ENCODE peak calls at places on chromosome 22, in five cellular contexts. D, F, X, S and C are unnamed samples. For H3K4me1, the result is how much of the 10 kb centered on the place peaks cover.

GRCh38 chr22:32444068-32444467 is 20.2 kb downstream of the BPIFC start:
- DNase-seq in S (peak), X (no peak), D (no peak), F (peak), C (no peak)

GRCh38 chr22:46176508-46177003 is 26.2 kb downstream of the PPARA start:
- DNase-seq in D (no peak), X (no peak), F (no peak), S (no peak), C (no peak)

GRCh38 chr22:49636649-49637048 is 191.0 kb downstream of the BRD1 start:
- DNase-seq in D (no peak), F (no peak), X (no peak), S (no peak), C (no peak)

GRCh38 chr22:33895444-33895843 is 24.8 kb downstream of the LARGE1 start:
- DNase-seq in F (no peak), S (no peak), D (no peak), X (no peak), C (no peak)

GRCh38 chr22:30129636-30130035 is 49.4 kb downstream of the HORMAD2 start:
- DNase-seq in F (no peak), S (no peak), X (no peak), D (no peak), C (no peak)

GRCh38 chr22:48244388-48245118 is 1482.1 kb downstream of the TBC1D22A start:
- DNase-seq in D (no peak), X (no peak), S (no peak), F (no peak), C (peak)

GRCh38 chr22:30251661-30252226 is 5.2 kb upstream of the LIF start:
- DNase-seq in X (no peak), S (no peak), F (no peak), D (no peak), C (peak)

GRCh38 chr22:29061773-29062172 is at the start of gene C22orf31:
- DNase-seq in X (no peak), F (no peak), D (no peak), S (no peak), C (no peak)

GRCh38 chr22:32661296-32661695 is 140.2 kb upstream of the TIMP3 start:
- DNase-seq in F (no peak), D (no peak), S (peak), X (no peak), C (peak)

GRCh38 chr22:49951001-49951677 is 9.4 kb upstream of the PIM3 start:
- DNase-seq in D (no peak), F (no peak), X (no peak), S (no peak), C (no peak)

GRCh38 chr22:44931077-44931540 is 78.7 kb downstream of the PHF21B start:
- DNase-seq in S (no peak), F (no peak), X (no peak), D (no peak), C (no peak)

GRCh38 chr22:44697423-44698179 is 4.4 kb upstream of the PRR5 start:
- DNase-seq in X (peak), S (peak), F (peak), D (peak), C (peak)

GRCh38 chr22:48779211-48779643 is 1048.4 kb downstream of the BRD1 start:
- DNase-seq in F (no peak), X (no peak), D (no peak), S (no peak), C (peak)

GRCh38 chr22:50731811-50732624 is 6.0 kb upstream of the ACR start:
- DNase-seq in D (peak), X (peak), S (no peak), F (peak), C (peak)

GRCh38 chr22:44337658-44338004 is 24.9 kb upstream of the SHISAL1 start:
- DNase-seq in D (no peak), F (peak), X (no peak), S (no peak), C (peak)

GRCh38 chr22:45344339-45344738 is 34.6 kb downstream of the FAM118A start:
- DNase-seq in D (no peak), F (no peak), X (no peak), S (peak), C (no peak)

GRCh38 chr22:29079218-29079901 is 6.5 kb downstream of the KREMEN1 start:
- DNase-seq in D (no peak), F (peak), X (peak), S (no peak), C (no peak)

GRCh38 chr22:38097058-38097457 is 13.1 kb upstream of the SLC16A8 start:
- DNase-seq in D (no peak), S (no peak), F (no peak), X (no peak), C (no peak)

GRCh38 chr22:38103641-38104040 is 6.8 kb downstream of the BAIAP2L2 start:
- DNase-seq in F (no peak), X (no peak), D (no peak), S (no peak), C (no peak)

GRCh38 chr22:38098410-38099249 is 11.9 kb downstream of the BAIAP2L2 start:
- DNase-seq in X (no peak), F (no peak), S (no peak), D (no peak), C (no peak)

DNA sequence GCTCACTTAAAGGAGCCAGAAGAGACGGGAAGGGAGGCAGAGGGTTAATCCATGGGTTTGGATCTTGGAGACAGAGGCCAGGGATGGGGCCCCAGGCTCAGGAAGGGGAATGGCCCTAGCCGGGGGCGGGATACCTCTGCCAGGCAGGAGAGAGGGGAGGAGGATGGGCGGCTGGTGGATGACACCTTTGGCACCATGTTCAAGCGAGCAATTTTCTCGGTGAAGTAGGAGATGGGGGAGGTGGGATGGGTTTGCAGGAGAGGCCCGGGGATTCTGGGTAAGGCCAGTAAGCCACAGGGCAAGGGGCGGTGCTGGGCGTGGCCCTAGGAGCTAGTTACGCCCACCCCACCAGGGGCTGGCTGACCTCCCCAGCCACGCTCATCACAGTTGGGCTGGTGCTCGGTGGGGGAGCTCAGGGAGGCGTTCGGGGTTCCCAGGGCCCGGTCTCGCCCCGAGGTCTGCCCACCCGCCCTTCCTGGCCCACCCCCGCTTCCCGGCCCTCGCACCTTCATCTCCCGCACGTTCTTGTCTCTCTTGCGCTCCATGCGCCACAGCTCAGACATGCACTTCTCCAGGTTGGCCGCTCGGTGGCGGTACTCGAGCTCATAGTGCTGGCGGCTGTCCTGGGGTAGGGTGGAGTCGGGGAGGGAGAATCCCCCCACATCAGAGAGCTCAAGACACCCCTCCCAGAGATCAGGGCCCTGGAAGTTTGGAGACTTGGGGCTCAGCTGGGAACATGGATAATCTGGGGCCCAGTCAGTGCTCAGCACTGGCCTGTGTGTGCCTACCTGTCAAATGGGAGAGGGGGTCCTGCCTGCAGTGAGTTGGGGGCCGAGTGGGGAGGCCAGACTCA is 12.7 kb downstream of the BAIAP2L2 start:
- DNase-seq in F (no peak), X (no peak), D (no peak), S (peak), C (no peak)
- H3K27ac ChIP-seq in F (no peak), X (no peak), D (no peak), S (peak), C (no peak)

GRCh38 chr22:36344106-36344827 is 43.5 kb downstream of the MYH9 start:
- DNase-seq in D (no peak), F (no peak), S (no peak), X (no peak), C (no peak)
- H3K4me1 ChIP-seq in D (half or more), F (under half), S (under half), X (under half), C (half or more)

GRCh38 chr22:24159650-24160049 is 21.6 kb upstream of the SUSD2 start:
- DNase-seq in D (no peak), S (no peak), F (peak), X (no peak), C (no peak)
- H3K27ac ChIP-seq in D (no peak), S (no peak), F (no peak), X (no peak), C (no peak)

GRCh38 chr22:23365524-23365923 is 185.2 kb downstream of the BCR start:
- DNase-seq in S (no peak), D (no peak), F (no peak), X (no peak), C (no peak)
- H3K4me1 ChIP-seq in S (under half), D (under half), F (under half), X (under half), C (under half)

DNA sequence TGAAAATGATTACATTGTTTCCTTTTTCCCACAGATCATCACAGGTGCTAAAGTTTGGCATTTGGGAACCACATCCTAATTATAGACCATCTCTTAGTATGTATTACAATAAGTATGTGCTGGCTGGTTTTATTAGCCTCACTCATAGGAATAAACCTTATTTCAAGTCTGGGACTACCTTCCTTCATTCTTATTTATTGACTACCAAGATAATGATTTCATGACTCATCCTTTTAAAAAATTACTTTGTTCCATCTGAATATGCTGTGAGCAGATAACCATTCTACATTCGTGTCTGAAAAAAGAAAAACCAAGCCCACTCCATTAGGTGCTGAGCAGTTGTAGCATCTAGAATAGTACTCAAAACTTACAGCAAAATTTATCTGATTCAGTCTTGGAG is 12.3 kb downstream of the TNRC6B start:
- DNase-seq in D (no peak), S (no peak), X (no peak), F (no peak), C (no peak)
- H3K27ac ChIP-seq in D (no peak), S (no peak), X (no peak), F (no peak), C (no peak)

DNA sequence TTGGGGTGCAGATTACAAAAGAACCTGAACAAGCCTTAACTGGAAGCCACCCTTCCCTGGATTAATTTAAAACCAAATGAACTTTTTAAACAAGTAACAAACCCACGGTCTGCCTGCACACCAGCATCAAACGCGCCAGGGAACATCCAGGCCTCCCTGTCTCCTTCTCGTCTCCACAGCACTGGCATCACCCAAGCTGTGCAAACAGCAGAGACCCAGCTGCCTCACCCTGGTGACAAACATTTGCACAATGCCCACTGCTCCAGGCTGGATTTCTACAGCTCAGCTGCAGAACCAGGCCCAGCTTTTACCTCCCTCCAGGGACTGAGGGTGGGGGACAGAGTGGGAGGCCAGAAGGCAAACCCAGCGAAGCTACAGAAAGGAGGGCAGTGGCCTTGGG is 7.0 kb downstream of the RPL3 start:
- DNase-seq in D (no peak), S (no peak), X (no peak), F (no peak), C (no peak)
- H3K4me1 ChIP-seq in D (under half), S (under half), X (under half), F (under half), C (half or more)

GRCh38 chr22:37218399-37218770 is 6.1 kb upstream of the SSTR3 start:
- DNase-seq in F (no peak), X (peak), S (no peak), D (no peak), C (no peak)
- H3K27ac ChIP-seq in F (no peak), X (peak), S (no peak), D (no peak), C (no peak)

GRCh38 chr22:21862386-21863242 is 4.8 kb downstream of the MAPK1 start:
- DNase-seq in F (no peak), X (no peak), S (no peak), D (no peak), C (no peak)

GRCh38 chr22:21861290-21861848 is 6.1 kb downstream of the MAPK1 start:
- DNase-seq in F (no peak), X (no peak), S (no peak), D (no peak), C (no peak)

GRCh38 chr22:21860640-21861039 is 6.8 kb downstream of the MAPK1 start:
- DNase-seq in S (no peak), F (no peak), X (no peak), D (no peak), C (no peak)

GRCh38 chr22:21865041-21865440 is 2.4 kb downstream of the MAPK1 start:
- DNase-seq in X (no peak), D (no peak), F (peak), S (no peak), C (peak)

DNA sequence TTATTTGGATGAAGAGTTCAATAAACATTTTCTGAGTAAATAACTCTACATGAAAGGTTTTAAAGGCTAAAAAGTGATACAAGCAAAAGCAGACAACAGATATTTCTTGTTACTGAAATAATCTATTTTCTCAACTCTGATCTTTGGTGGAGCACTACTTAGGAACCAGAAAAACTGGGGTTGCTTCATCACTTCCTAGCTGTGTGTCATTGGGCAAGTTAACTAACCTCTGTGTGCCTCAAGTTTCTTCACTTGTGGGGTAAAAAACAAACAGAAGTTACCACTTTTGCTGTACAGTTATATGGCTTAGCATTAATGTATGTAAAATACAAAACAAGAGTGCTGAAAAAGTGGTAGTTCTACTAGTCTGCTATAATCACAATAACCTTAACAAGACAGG is 5.6 kb downstream of the MAPK1 start:
- DNase-seq in X (no peak), D (no peak), F (no peak), S (no peak), C (no peak)
- H3K4me1 ChIP-seq in X (half or more), D (half or more), F (under half), S (under half), C (under half)

DNA sequence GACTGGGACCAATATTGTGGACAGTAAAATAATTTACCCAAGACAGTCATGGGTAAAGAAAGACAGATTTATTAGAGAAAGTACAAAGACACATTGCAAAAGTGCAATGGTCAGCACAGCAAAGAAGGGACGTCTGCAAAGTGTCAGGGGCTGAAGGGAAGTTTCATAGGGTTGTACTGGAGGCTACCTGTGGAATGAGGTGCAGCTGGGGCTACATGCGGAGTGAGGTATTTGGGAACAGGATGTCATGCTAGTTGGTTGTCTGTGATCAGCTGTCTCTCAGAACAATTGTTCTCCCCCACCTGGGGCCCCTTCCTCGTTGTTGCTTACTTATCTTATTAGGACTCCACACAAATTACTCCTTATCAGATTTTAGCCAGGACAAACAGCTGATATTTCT is 11.4 kb upstream of the APOL3 start:
- DNase-seq in S (no peak), D (no peak), X (no peak), F (no peak), C (no peak)
- H3K27ac ChIP-seq in S (no peak), D (no peak), X (no peak), F (no peak), C (no peak)

GRCh38 chr22:37641251-37641949 is 1.9 kb downstream of the SH3BP1 start:
- DNase-seq in X (no peak), F (no peak), S (no peak), D (no peak), C (no peak)
- H3K4me1 ChIP-seq in X (under half), F (under half), S (under half), D (half or more), C (under half)